ENCODE peak calls at places on chromosomes 1 and 21, in eight cellular contexts. M is fibroblast of pulmonary artery; S is retina; W is hypothalamus; F is Ammon's horn; T is T-helper 9 cell; C is T-helper 1 cell; U is stimulated activated CD4-positive, alpha-beta T cell treated with anti-CD3 and anti-CD28 coated beads, TNF-alpha, amount 100 ng/mL, for 4 hours. Y is an unnamed sample.

GRCh38 chr1:22204057-22204840 is 61.4 kb upstream of the WNT4 start:
- DNase-seq in U (no peak), F (no peak), C (no peak), M (no peak), S (no peak), W (no peak), T (no peak), Y (no peak)

GRCh38 chr1:19011832-19012231 is 55.4 kb upstream of the IFFO2 start:
- DNase-seq in W (no peak), S (no peak), C (no peak), U (no peak), M (no peak), T (no peak), F (no peak), Y (no peak)

GRCh38 chr1:241934181-241934815 is 23.3 kb upstream of the BECN2 start:
- DNase-seq in S (peak), T (no peak), C (no peak), U (no peak), F (peak), W (peak), M (peak), Y (peak)

GRCh38 chr21:36375994-36376393 is 9.2 kb upstream of the CHAF1B start:
- DNase-seq in C (no peak), U (no peak), S (no peak), M (no peak), T (no peak), W (no peak), F (no peak), Y (no peak)

GRCh38 chr1:165645654-165646366 is 14.8 kb downstream of the MGST3 start:
- DNase-seq in C (no peak), S (no peak), F (no peak), M (no peak), W (no peak), T (no peak), U (no peak), Y (no peak)

GRCh38 chr1:242523282-242523967 is 1.1 kb downstream of the PLD5 start:
- DNase-seq in F (peak), T (no peak), M (no peak), U (no peak), C (no peak), W (peak), S (no peak), Y (peak)

GRCh38 chr1:206059354-206059915 is 6.5 kb downstream of the RHEX start:
- DNase-seq in F (no peak), M (no peak), C (no peak), S (no peak), W (no peak), T (no peak), U (no peak), Y (no peak)

GRCh38 chr21:14120091-14120734 is 90.5 kb downstream of the LIPI start:
- DNase-seq in M (peak), C (no peak), F (peak), S (no peak), U (no peak), T (no peak), W (peak), Y (peak)

GRCh38 chr21:28805885-28806284 is 186.8 kb downstream of the LTN1 start:
- DNase-seq in S (no peak), F (no peak), W (no peak), M (peak), U (no peak), C (no peak), T (no peak), Y (no peak)

GRCh38 chr1:22525646-22526045 is 37.6 kb upstream of the EPHA8 start:
- DNase-seq in U (no peak), M (no peak), F (no peak), S (no peak), W (no peak), T (no peak), C (no peak), Y (no peak)

Y was measured in pons.